ENCODE peak calls at places on chromosomes 7 and 10, in eight cellular contexts. One of them, this sample, is unnamed.

GRCh38 chr10:12150163-12150562 is 20.7 kb downstream of the SEC61A2 start:
- DNase-seq in left lung: no peak
- DNase-seq in HCT116: no peak
- DNase-seq in HL-60: no peak
- DNase-seq in psoas muscle: no peak
- DNase-seq in A549: no peak
- DNase-seq in body of pancreas: no peak
- DNase-seq in colonic mucosa: no peak
- DNase-seq in this sample: no peak

GRCh38 chr7:39428221-39428620 is 138.0 kb upstream of the YAE1 start:
- DNase-seq in left lung: no peak
- DNase-seq in HCT116: no peak
- DNase-seq in HL-60: no peak
- DNase-seq in psoas muscle: no peak
- DNase-seq in A549: no peak
- DNase-seq in body of pancreas: no peak
- DNase-seq in colonic mucosa: no peak
- DNase-seq in this sample: no peak

GRCh38 chr10:15136960-15137359 is 31.5 kb downstream of the NMT2 start:
- DNase-seq in left lung: no peak
- DNase-seq in HCT116: no peak
- DNase-seq in HL-60: no peak
- DNase-seq in psoas muscle: no peak
- DNase-seq in A549: no peak
- DNase-seq in body of pancreas: no peak
- DNase-seq in colonic mucosa: no peak
- DNase-seq in this sample: no peak

GRCh38 chr10:4545077-4545476 is 280.9 kb upstream of the AKR1E2 start:
- DNase-seq in left lung: no peak
- DNase-seq in HCT116: no peak
- DNase-seq in HL-60: no peak
- DNase-seq in psoas muscle: no peak
- DNase-seq in A549: no peak
- DNase-seq in body of pancreas: no peak
- DNase-seq in colonic mucosa: no peak
- DNase-seq in this sample: no peak

GRCh38 chr10:50554995-50555568 is 68.7 kb downstream of the SGMS1 start:
- DNase-seq in left lung: no peak
- DNase-seq in HCT116: no peak
- DNase-seq in HL-60: no peak
- DNase-seq in psoas muscle: no peak
- DNase-seq in A549: no peak
- DNase-seq in body of pancreas: peak
- DNase-seq in colonic mucosa: no peak
- DNase-seq in this sample: no peak

GRCh38 chr7:142485617-142486226 is 227.9 kb upstream of the PRSS58 start:
- DNase-seq in left lung: no peak
- DNase-seq in HCT116: no peak
- DNase-seq in HL-60: no peak
- DNase-seq in psoas muscle: no peak
- DNase-seq in A549: no peak
- DNase-seq in body of pancreas: no peak
- DNase-seq in colonic mucosa: no peak
- DNase-seq in this sample: no peak

GRCh38 chr7:67692425-67692824 is 695.8 kb downstream of the TYW1 start:
- DNase-seq in left lung: no peak
- DNase-seq in HCT116: no peak
- DNase-seq in HL-60: no peak
- DNase-seq in psoas muscle: no peak
- DNase-seq in A549: no peak
- DNase-seq in body of pancreas: peak
- DNase-seq in colonic mucosa: no peak
- DNase-seq in this sample: no peak

GRCh38 chr7:47153076-47153475 is 428.8 kb downstream of the TNS3 start:
- DNase-seq in left lung: no peak
- DNase-seq in HCT116: no peak
- DNase-seq in HL-60: no peak
- DNase-seq in psoas muscle: no peak
- DNase-seq in A549: no peak
- DNase-seq in body of pancreas: peak
- DNase-seq in colonic mucosa: peak
- DNase-seq in this sample: no peak

GRCh38 chr7:147170341-147171012 is 1053.9 kb downstream of the CNTNAP2 start:
- DNase-seq in left lung: peak
- DNase-seq in HCT116: no peak
- DNase-seq in HL-60: no peak
- DNase-seq in psoas muscle: no peak
- DNase-seq in A549: no peak
- DNase-seq in body of pancreas: no peak
- DNase-seq in colonic mucosa: no peak
- DNase-seq in this sample: no peak

GRCh38 chr7:140033779-140034363 is 28.9 kb downstream of the PARP12 start:
- DNase-seq in left lung: no peak
- DNase-seq in HCT116: no peak
- DNase-seq in HL-60: no peak
- DNase-seq in psoas muscle: no peak
- DNase-seq in A549: no peak
- DNase-seq in body of pancreas: no peak
- DNase-seq in colonic mucosa: no peak
- DNase-seq in this sample: no peak

GRCh38 chr7:143346018-143346417 is 16.5 kb downstream of the FAM131B start:
- DNase-seq in left lung: no peak
- DNase-seq in HCT116: no peak
- DNase-seq in HL-60: peak
- DNase-seq in psoas muscle: no peak
- DNase-seq in A549: no peak
- DNase-seq in body of pancreas: no peak
- DNase-seq in colonic mucosa: no peak
- DNase-seq in this sample: no peak

GRCh38 chr10:58189269-58189668 is 78.4 kb downstream of the IPMK start:
- DNase-seq in left lung: no peak
- DNase-seq in HCT116: no peak
- DNase-seq in HL-60: no peak
- DNase-seq in psoas muscle: no peak
- DNase-seq in A549: no peak
- DNase-seq in body of pancreas: no peak
- DNase-seq in colonic mucosa: no peak
- DNase-seq in this sample: no peak

GRCh38 chr7:897771-898376 is 21.5 kb downstream of the GET4 start:
- DNase-seq in left lung: peak
- DNase-seq in HCT116: no peak
- DNase-seq in HL-60: no peak
- DNase-seq in psoas muscle: no peak
- DNase-seq in A549: no peak
- DNase-seq in body of pancreas: peak
- DNase-seq in colonic mucosa: no peak
- DNase-seq in this sample: no peak

GRCh38 chr7:11428877-11429617 is 403.0 kb downstream of the THSD7A start:
- DNase-seq in left lung: no peak
- DNase-seq in HCT116: no peak
- DNase-seq in HL-60: no peak
- DNase-seq in psoas muscle: no peak
- DNase-seq in A549: no peak
- DNase-seq in body of pancreas: no peak
- DNase-seq in colonic mucosa: no peak
- DNase-seq in this sample: no peak

GRCh38 chr10:69736866-69737641 is 64.7 kb upstream of the COL13A1 start:
- DNase-seq in left lung: no peak
- DNase-seq in HCT116: no peak
- DNase-seq in HL-60: no peak
- DNase-seq in psoas muscle: no peak
- DNase-seq in A549: no peak
- DNase-seq in body of pancreas: no peak
- DNase-seq in colonic mucosa: no peak
- DNase-seq in this sample: no peak

GRCh38 chr7:18552943-18553584 is 57.5 kb downstream of the HDAC9 start:
- DNase-seq in left lung: no peak
- DNase-seq in HCT116: no peak
- DNase-seq in HL-60: no peak
- DNase-seq in psoas muscle: no peak
- DNase-seq in A549: no peak
- DNase-seq in body of pancreas: no peak
- DNase-seq in colonic mucosa: no peak
- DNase-seq in this sample: no peak
- H3K27ac ChIP-seq in left lung: no peak
- H3K27ac ChIP-seq in HCT116: no peak
- H3K27ac ChIP-seq in HL-60: no peak
- H3K27ac ChIP-seq in psoas muscle: peak
- H3K27ac ChIP-seq in A549: no peak
- H3K27ac ChIP-seq in body of pancreas: no peak
- H3K27ac ChIP-seq in colonic mucosa: no peak
- H3K27ac ChIP-seq in this sample: no peak

DNA sequence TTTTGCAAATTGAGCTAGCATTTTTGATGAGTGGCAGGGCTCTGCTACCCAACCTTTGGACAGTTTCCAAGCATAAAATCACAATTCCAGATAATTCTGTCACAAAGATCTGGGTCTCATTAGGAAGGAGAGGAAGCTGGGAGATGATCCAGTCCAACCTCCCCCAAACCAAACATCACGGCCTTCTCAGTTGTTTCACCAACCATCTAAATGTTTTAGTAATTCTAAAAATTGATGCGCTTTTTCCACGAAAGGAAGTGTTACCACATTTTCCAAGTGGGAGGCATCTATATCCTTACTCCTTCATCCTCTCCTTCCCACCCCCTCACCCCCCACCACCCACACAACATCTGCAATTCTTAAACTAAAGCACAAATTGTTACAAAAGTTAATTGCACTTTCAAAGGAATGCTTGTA is 108.3 kb downstream of the EGFR start:
- DNase-seq in left lung: no peak
- DNase-seq in HCT116: no peak
- DNase-seq in HL-60: no peak
- DNase-seq in psoas muscle: no peak
- DNase-seq in A549: no peak
- DNase-seq in body of pancreas: no peak
- DNase-seq in colonic mucosa: no peak
- DNase-seq in this sample: no peak
- H3K27ac ChIP-seq in left lung: peak
- H3K27ac ChIP-seq in HCT116: peak
- H3K27ac ChIP-seq in HL-60: no peak
- H3K27ac ChIP-seq in psoas muscle: peak
- H3K27ac ChIP-seq in A549: peak
- H3K27ac ChIP-seq in body of pancreas: no peak
- H3K27ac ChIP-seq in colonic mucosa: peak
- H3K27ac ChIP-seq in this sample: no peak

DNA sequence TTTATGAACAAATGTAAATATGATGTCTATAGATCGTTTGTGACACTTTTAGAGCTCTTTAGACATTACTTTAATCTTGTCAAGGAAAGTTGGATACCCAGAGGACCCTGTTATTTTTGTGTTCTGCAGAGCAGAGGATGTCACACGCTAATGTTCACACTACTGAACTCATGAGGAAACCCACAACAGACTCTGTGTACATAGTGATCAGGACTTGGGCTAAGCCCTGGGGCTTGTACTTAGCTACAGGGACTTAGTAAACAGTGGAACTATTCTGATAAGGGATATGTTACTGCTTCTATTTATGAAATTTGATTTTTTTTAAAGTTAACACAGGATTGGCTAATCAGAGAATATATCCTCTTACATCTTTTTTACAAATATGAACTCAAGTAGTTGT is 36.1 kb upstream of the ZNF518A start:
- DNase-seq in left lung: no peak
- DNase-seq in HCT116: no peak
- DNase-seq in HL-60: no peak
- DNase-seq in psoas muscle: no peak
- DNase-seq in A549: no peak
- DNase-seq in body of pancreas: no peak
- DNase-seq in colonic mucosa: no peak
- DNase-seq in this sample: no peak
- H3K27ac ChIP-seq in left lung: no peak
- H3K27ac ChIP-seq in HCT116: no peak
- H3K27ac ChIP-seq in HL-60: no peak
- H3K27ac ChIP-seq in psoas muscle: no peak
- H3K27ac ChIP-seq in A549: no peak
- H3K27ac ChIP-seq in body of pancreas: no peak
- H3K27ac ChIP-seq in colonic mucosa: no peak
- H3K27ac ChIP-seq in this sample: no peak

GRCh38 chr10:7515549-7515948 is 104.7 kb upstream of the SFMBT2 start:
- DNase-seq in left lung: no peak
- DNase-seq in HCT116: no peak
- DNase-seq in HL-60: no peak
- DNase-seq in psoas muscle: no peak
- DNase-seq in A549: no peak
- DNase-seq in body of pancreas: no peak
- DNase-seq in colonic mucosa: no peak
- DNase-seq in this sample: no peak
- H3K27ac ChIP-seq in left lung: no peak
- H3K27ac ChIP-seq in HCT116: no peak
- H3K27ac ChIP-seq in HL-60: no peak
- H3K27ac ChIP-seq in psoas muscle: no peak
- H3K27ac ChIP-seq in A549: no peak
- H3K27ac ChIP-seq in body of pancreas: no peak
- H3K27ac ChIP-seq in colonic mucosa: no peak
- H3K27ac ChIP-seq in this sample: no peak

GRCh38 chr10:6053303-6053702 is 8.9 kb downstream of the IL2RA start:
- DNase-seq in left lung: no peak
- DNase-seq in HCT116: no peak
- DNase-seq in HL-60: no peak
- DNase-seq in psoas muscle: no peak
- DNase-seq in A549: no peak
- DNase-seq in body of pancreas: no peak
- DNase-seq in colonic mucosa: no peak
- DNase-seq in this sample: no peak
- H3K27ac ChIP-seq in left lung: peak
- H3K27ac ChIP-seq in HCT116: no peak
- H3K27ac ChIP-seq in HL-60: no peak
- H3K27ac ChIP-seq in psoas muscle: peak
- H3K27ac ChIP-seq in A549: no peak
- H3K27ac ChIP-seq in body of pancreas: no peak
- H3K27ac ChIP-seq in colonic mucosa: no peak
- H3K27ac ChIP-seq in this sample: no peak

This sample was measured in substantia nigra.